ENCODE peak calls at places on chromosomes 1 and 21, in ten cellular contexts. One of them, this sample, is unnamed.

GRCh38 chr21:41684381-41685245 is 82.2 kb downstream of the RIPK4 start:
- DNase-seq in fibroblast of the aortic adventitia: peak
- DNase-seq in IMR-90: peak
- DNase-seq in thoracic aorta: no peak
- DNase-seq in uterus: no peak
- DNase-seq in pancreas: peak
- DNase-seq in AG09309: no peak
- DNase-seq in tibial nerve: no peak
- DNase-seq in hepatocyte: peak
- DNase-seq in ovary: peak
- DNase-seq in this sample: peak

GRCh38 chr1:221782461-221782860 is 40.6 kb upstream of the DUSP10 start:
- DNase-seq in fibroblast of the aortic adventitia: no peak
- DNase-seq in IMR-90: no peak
- DNase-seq in thoracic aorta: no peak
- DNase-seq in uterus: no peak
- DNase-seq in pancreas: no peak
- DNase-seq in AG09309: peak
- DNase-seq in tibial nerve: no peak
- DNase-seq in hepatocyte: no peak
- DNase-seq in ovary: no peak
- DNase-seq in this sample: no peak

GRCh38 chr1:213154056-213154677 is 103.1 kb downstream of the RPS6KC1 start:
- DNase-seq in fibroblast of the aortic adventitia: no peak
- DNase-seq in IMR-90: no peak
- DNase-seq in thoracic aorta: no peak
- DNase-seq in uterus: no peak
- DNase-seq in pancreas: no peak
- DNase-seq in AG09309: no peak
- DNase-seq in tibial nerve: no peak
- DNase-seq in hepatocyte: no peak
- DNase-seq in ovary: no peak
- DNase-seq in this sample: peak

GRCh38 chr1:109370712-109371270 is 26.9 kb downstream of the SORT1 start:
- DNase-seq in fibroblast of the aortic adventitia: peak
- DNase-seq in IMR-90: peak
- DNase-seq in thoracic aorta: no peak
- DNase-seq in uterus: no peak
- DNase-seq in pancreas: no peak
- DNase-seq in AG09309: peak
- DNase-seq in tibial nerve: peak
- DNase-seq in hepatocyte: no peak
- DNase-seq in ovary: no peak
- DNase-seq in this sample: peak

GRCh38 chr1:171582589-171582988 is 39.5 kb upstream of the MYOCOS start:
- DNase-seq in fibroblast of the aortic adventitia: no peak
- DNase-seq in IMR-90: no peak
- DNase-seq in thoracic aorta: no peak
- DNase-seq in uterus: no peak
- DNase-seq in pancreas: no peak
- DNase-seq in AG09309: no peak
- DNase-seq in tibial nerve: no peak
- DNase-seq in hepatocyte: no peak
- DNase-seq in ovary: no peak
- DNase-seq in this sample: peak

GRCh38 chr1:88016947-88017346 is 667.1 kb upstream of the PKN2 start:
- DNase-seq in fibroblast of the aortic adventitia: peak
- DNase-seq in IMR-90: no peak
- DNase-seq in thoracic aorta: no peak
- DNase-seq in uterus: no peak
- DNase-seq in pancreas: no peak
- DNase-seq in AG09309: no peak
- DNase-seq in tibial nerve: no peak
- DNase-seq in hepatocyte: peak
- DNase-seq in ovary: no peak
- DNase-seq in this sample: no peak

GRCh38 chr1:167185062-167185461 is 35.6 kb upstream of the POU2F1 start:
- DNase-seq in fibroblast of the aortic adventitia: no peak
- DNase-seq in IMR-90: no peak
- DNase-seq in thoracic aorta: no peak
- DNase-seq in uterus: no peak
- DNase-seq in pancreas: no peak
- DNase-seq in AG09309: no peak
- DNase-seq in tibial nerve: no peak
- DNase-seq in hepatocyte: no peak
- DNase-seq in ovary: no peak
- DNase-seq in this sample: no peak

GRCh38 chr1:184110253-184111204 is 59.0 kb downstream of the TSEN15 start:
- DNase-seq in fibroblast of the aortic adventitia: peak
- DNase-seq in IMR-90: no peak
- DNase-seq in thoracic aorta: no peak
- DNase-seq in uterus: no peak
- DNase-seq in pancreas: no peak
- DNase-seq in AG09309: no peak
- DNase-seq in tibial nerve: no peak
- DNase-seq in hepatocyte: no peak
- DNase-seq in ovary: no peak
- DNase-seq in this sample: no peak

GRCh38 chr1:234154320-234155251 is 218.7 kb upstream of the COA6 start:
- DNase-seq in fibroblast of the aortic adventitia: peak
- DNase-seq in IMR-90: peak
- DNase-seq in thoracic aorta: no peak
- DNase-seq in uterus: no peak
- DNase-seq in pancreas: no peak
- DNase-seq in AG09309: peak
- DNase-seq in tibial nerve: peak
- DNase-seq in hepatocyte: peak
- DNase-seq in ovary: no peak
- DNase-seq in this sample: peak

GRCh38 chr21:41880153-41880552 is 1.0 kb upstream of the PRDM15 start:
- DNase-seq in fibroblast of the aortic adventitia: no peak
- DNase-seq in IMR-90: no peak
- DNase-seq in thoracic aorta: no peak
- DNase-seq in uterus: no peak
- DNase-seq in pancreas: no peak
- DNase-seq in AG09309: no peak
- DNase-seq in tibial nerve: no peak
- DNase-seq in hepatocyte: no peak
- DNase-seq in ovary: no peak
- DNase-seq in this sample: no peak

GRCh38 chr1:229229721-229230135 is 41.2 kb upstream of the RAB4A start:
- DNase-seq in fibroblast of the aortic adventitia: peak
- DNase-seq in IMR-90: no peak
- DNase-seq in thoracic aorta: peak
- DNase-seq in uterus: peak
- DNase-seq in pancreas: peak
- DNase-seq in AG09309: no peak
- DNase-seq in tibial nerve: peak
- DNase-seq in hepatocyte: peak
- DNase-seq in ovary: peak
- DNase-seq in this sample: no peak
- H3K4me3 ChIP-seq in fibroblast of the aortic adventitia: no peak
- H3K4me3 ChIP-seq in IMR-90: no peak
- H3K4me3 ChIP-seq in thoracic aorta: peak
- H3K4me3 ChIP-seq in uterus: no peak
- H3K4me3 ChIP-seq in pancreas: no peak
- H3K4me3 ChIP-seq in AG09309: no peak
- H3K4me3 ChIP-seq in tibial nerve: peak
- H3K4me3 ChIP-seq in hepatocyte: no peak
- H3K4me3 ChIP-seq in ovary: no peak
- H3K4me3 ChIP-seq in this sample: peak

GRCh38 chr1:93588206-93588605 is 93.4 kb downstream of the BCAR3 start:
- DNase-seq in fibroblast of the aortic adventitia: no peak
- DNase-seq in IMR-90: peak
- DNase-seq in thoracic aorta: no peak
- DNase-seq in uterus: no peak
- DNase-seq in pancreas: no peak
- DNase-seq in AG09309: no peak
- DNase-seq in tibial nerve: no peak
- DNase-seq in hepatocyte: no peak
- DNase-seq in ovary: no peak
- DNase-seq in this sample: no peak

GRCh38 chr1:93581917-93582850 is 99.5 kb downstream of the BCAR3 start:
- DNase-seq in fibroblast of the aortic adventitia: no peak
- DNase-seq in IMR-90: no peak
- DNase-seq in thoracic aorta: no peak
- DNase-seq in uterus: no peak
- DNase-seq in pancreas: no peak
- DNase-seq in AG09309: no peak
- DNase-seq in tibial nerve: no peak
- DNase-seq in hepatocyte: peak
- DNase-seq in ovary: no peak
- DNase-seq in this sample: no peak

GRCh38 chr1:93587354-93587753 is 94.3 kb downstream of the BCAR3 start:
- DNase-seq in fibroblast of the aortic adventitia: no peak
- DNase-seq in IMR-90: no peak
- DNase-seq in thoracic aorta: no peak
- DNase-seq in uterus: no peak
- DNase-seq in pancreas: no peak
- DNase-seq in AG09309: no peak
- DNase-seq in tibial nerve: no peak
- DNase-seq in hepatocyte: no peak
- DNase-seq in ovary: no peak
- DNase-seq in this sample: no peak

GRCh38 chr1:93585059-93585966 is 96.3 kb downstream of the BCAR3 start:
- DNase-seq in fibroblast of the aortic adventitia: peak
- DNase-seq in IMR-90: no peak
- DNase-seq in thoracic aorta: no peak
- DNase-seq in uterus: peak
- DNase-seq in pancreas: peak
- DNase-seq in AG09309: no peak
- DNase-seq in tibial nerve: no peak
- DNase-seq in hepatocyte: peak
- DNase-seq in ovary: peak
- DNase-seq in this sample: peak

GRCh38 chr1:93584238-93585003 is 97.2 kb downstream of the BCAR3 start:
- DNase-seq in fibroblast of the aortic adventitia: peak
- DNase-seq in IMR-90: no peak
- DNase-seq in thoracic aorta: no peak
- DNase-seq in uterus: no peak
- DNase-seq in pancreas: no peak
- DNase-seq in AG09309: no peak
- DNase-seq in tibial nerve: no peak
- DNase-seq in hepatocyte: peak
- DNase-seq in ovary: no peak
- DNase-seq in this sample: no peak
- TF ChIP-seq CTCF in fibroblast of the aortic adventitia: peak
- TF ChIP-seq CTCF in IMR-90: no peak
- TF ChIP-seq CTCF in thoracic aorta: no peak
- TF ChIP-seq CTCF in uterus: no peak
- TF ChIP-seq CTCF in pancreas: no peak
- TF ChIP-seq CTCF in AG09309: no peak
- TF ChIP-seq CTCF in tibial nerve: no peak
- TF ChIP-seq CTCF in hepatocyte: peak
- TF ChIP-seq CTCF in ovary: no peak
- TF ChIP-seq CTCF in this sample: no peak

GRCh38 chr1:6245869-6246496 is 2.0 kb downstream of the HES3 start:
- DNase-seq in fibroblast of the aortic adventitia: no peak
- DNase-seq in IMR-90: no peak
- DNase-seq in thoracic aorta: no peak
- DNase-seq in uterus: no peak
- DNase-seq in pancreas: no peak
- DNase-seq in AG09309: no peak
- DNase-seq in tibial nerve: no peak
- DNase-seq in hepatocyte: peak
- DNase-seq in ovary: peak
- DNase-seq in this sample: peak

GRCh38 chr1:6243993-6244392 is at the start of gene HES3:
- DNase-seq in fibroblast of the aortic adventitia: no peak
- DNase-seq in IMR-90: no peak
- DNase-seq in thoracic aorta: no peak
- DNase-seq in uterus: no peak
- DNase-seq in pancreas: no peak
- DNase-seq in AG09309: no peak
- DNase-seq in tibial nerve: no peak
- DNase-seq in hepatocyte: no peak
- DNase-seq in ovary: no peak
- DNase-seq in this sample: no peak

GRCh38 chr1:6243053-6243834 is 735 bp upstream of the HES3 start:
- DNase-seq in fibroblast of the aortic adventitia: no peak
- DNase-seq in IMR-90: no peak
- DNase-seq in thoracic aorta: no peak
- DNase-seq in uterus: no peak
- DNase-seq in pancreas: no peak
- DNase-seq in AG09309: no peak
- DNase-seq in tibial nerve: no peak
- DNase-seq in hepatocyte: no peak
- DNase-seq in ovary: no peak
- DNase-seq in this sample: no peak

GRCh38 chr1:6245086-6245868 is 1.3 kb downstream of the HES3 start:
- DNase-seq in fibroblast of the aortic adventitia: peak
- DNase-seq in IMR-90: peak
- DNase-seq in thoracic aorta: no peak
- DNase-seq in uterus: peak
- DNase-seq in pancreas: peak
- DNase-seq in AG09309: no peak
- DNase-seq in tibial nerve: peak
- DNase-seq in hepatocyte: peak
- DNase-seq in ovary: peak
- DNase-seq in this sample: peak

GRCh38 chr1:6244401-6245054 is 549 bp downstream of the HES3 start:
- DNase-seq in fibroblast of the aortic adventitia: no peak
- DNase-seq in IMR-90: no peak
- DNase-seq in thoracic aorta: no peak
- DNase-seq in uterus: no peak
- DNase-seq in pancreas: no peak
- DNase-seq in AG09309: no peak
- DNase-seq in tibial nerve: no peak
- DNase-seq in hepatocyte: no peak
- DNase-seq in ovary: no peak
- DNase-seq in this sample: no peak
- H3K4me3 ChIP-seq in fibroblast of the aortic adventitia: no peak
- H3K4me3 ChIP-seq in IMR-90: no peak
- H3K4me3 ChIP-seq in thoracic aorta: no peak
- H3K4me3 ChIP-seq in uterus: no peak
- H3K4me3 ChIP-seq in pancreas: no peak
- H3K4me3 ChIP-seq in AG09309: no peak
- H3K4me3 ChIP-seq in tibial nerve: no peak
- H3K4me3 ChIP-seq in hepatocyte: no peak
- H3K4me3 ChIP-seq in ovary: no peak
- H3K4me3 ChIP-seq in this sample: no peak

DNA sequence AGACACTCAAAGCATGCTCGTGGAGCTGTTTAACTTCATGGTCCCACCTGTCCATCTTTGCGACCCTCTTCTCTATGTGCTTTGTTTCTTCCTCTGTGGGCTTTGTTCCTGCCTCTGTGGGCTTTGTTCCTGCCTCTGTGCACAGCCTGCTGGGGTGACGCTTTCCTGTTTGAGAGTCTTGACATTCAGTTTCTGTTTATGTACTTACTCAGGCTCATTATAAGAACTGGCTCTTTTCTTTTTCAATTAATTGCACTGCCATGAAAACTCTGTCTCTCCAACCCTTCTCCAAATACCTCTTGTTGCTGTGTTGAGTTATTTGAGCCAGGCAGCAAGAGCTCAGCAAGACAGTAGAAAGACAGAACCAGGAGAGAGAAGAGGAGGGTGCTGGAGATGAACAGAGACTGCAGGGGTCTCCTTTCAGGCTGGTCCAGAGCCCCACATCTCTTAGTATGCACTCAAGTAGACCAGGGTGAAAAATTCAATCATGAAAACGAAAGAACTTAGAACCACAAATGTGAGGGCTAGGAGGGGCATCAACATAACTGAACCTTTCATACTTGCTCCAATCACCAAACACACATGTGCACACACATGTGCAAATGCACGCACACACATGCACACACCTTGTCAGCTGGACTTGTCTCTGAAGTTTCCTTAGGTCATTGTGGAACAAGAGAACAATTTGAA is 88.3 kb upstream of the SGIP1 start:
- DNase-seq in fibroblast of the aortic adventitia: no peak
- DNase-seq in IMR-90: no peak
- DNase-seq in thoracic aorta: no peak
- DNase-seq in uterus: no peak
- DNase-seq in pancreas: no peak
- DNase-seq in AG09309: no peak
- DNase-seq in tibial nerve: no peak
- DNase-seq in hepatocyte: no peak
- DNase-seq in ovary: no peak
- DNase-seq in this sample: no peak
- TF ChIP-seq CTCF in fibroblast of the aortic adventitia: no peak
- TF ChIP-seq CTCF in IMR-90: no peak
- TF ChIP-seq CTCF in thoracic aorta: no peak
- TF ChIP-seq CTCF in uterus: no peak
- TF ChIP-seq CTCF in pancreas: no peak
- TF ChIP-seq CTCF in AG09309: no peak
- TF ChIP-seq CTCF in tibial nerve: no peak
- TF ChIP-seq CTCF in hepatocyte: no peak
- TF ChIP-seq CTCF in ovary: no peak
- TF ChIP-seq CTCF in this sample: no peak